ENCODE peak calls at places on chromosome 2, in four cellular contexts. R, I, J and H are unnamed samples. For H3K36me3 and H3K27me3, the result is how much of the 10 kb centered on the place peaks cover.

GRCh38 chr2:223688094-223688835 is 86.1 kb upstream of the SCG2 start:
- DNase-seq in R (no peak), I (no peak), J (no peak), H (no peak)

GRCh38 chr2:151299940-151300539 is 10.6 kb upstream of the NMI start:
- DNase-seq in R (no peak), I (no peak), J (no peak), H (no peak)

GRCh38 chr2:189046275-189046674 is 72.1 kb downstream of the COL3A1 start:
- DNase-seq in R (no peak), I (no peak), J (peak), H (no peak)

GRCh38 chr2:181273986-181274385 is 183.2 kb upstream of the ITGA4 start:
- DNase-seq in R (no peak), I (no peak), J (no peak), H (no peak)

GRCh38 chr2:39902103-39902502 is 123.0 kb upstream of the THUMPD2 start:
- DNase-seq in R (no peak), I (no peak), J (peak), H (no peak)

GRCh38 chr2:217790681-217791392 is 212.0 kb downstream of the TNS1 start:
- DNase-seq in R (no peak), I (no peak), J (peak), H (peak)

GRCh38 chr2:45567974-45568789 is 42.9 kb downstream of the SRBD1 start:
- DNase-seq in R (no peak), I (no peak), J (no peak), H (no peak)

GRCh38 chr2:182133195-182133891 is 147.7 kb downstream of the PPP1R1C start:
- DNase-seq in R (no peak), I (no peak), J (peak), H (no peak)

GRCh38 chr2:15364561-15364960 is 196.6 kb downstream of the NBAS start:
- DNase-seq in R (no peak), I (no peak), J (peak), H (no peak)

GRCh38 chr2:221997100-221997499 is 301.7 kb downstream of the PAX3 start:
- DNase-seq in R (no peak), I (no peak), J (peak), H (peak)

GRCh38 chr2:19408592-19408991 is 50.2 kb upstream of the OSR1 start:
- DNase-seq in R (no peak), I (no peak), J (no peak), H (no peak)

GRCh38 chr2:206728277-206729199 is 10.3 kb upstream of the DYTN start:
- DNase-seq in R (no peak), I (no peak), J (peak), H (no peak)

GRCh38 chr2:104853926-104854506 is at the start of gene POU3F3:
- DNase-seq in R (peak), I (peak), J (no peak), H (peak)

GRCh38 chr2:25151718-25152117 is 16.7 kb downstream of the POMC start:
- DNase-seq in R (peak), I (no peak), J (no peak), H (no peak)

GRCh38 chr2:20267529-20267928 is 42.6 kb upstream of the SDC1 start:
- DNase-seq in R (no peak), I (no peak), J (no peak), H (no peak)

GRCh38 chr2:3094318-3094717 is 283.3 kb downstream of the EIPR1 start:
- DNase-seq in R (no peak), I (no peak), J (no peak), H (no peak)

GRCh38 chr2:17800693-17801458 is 15.4 kb upstream of the MSGN1 start:
- DNase-seq in R (no peak), I (no peak), J (no peak), H (no peak)

GRCh38 chr2:85830645-85831044 is 58.1 kb downstream of the ST3GAL5 start:
- DNase-seq in R (no peak), I (no peak), J (peak), H (no peak)

GRCh38 chr2:29518988-29519925 is 402.1 kb downstream of the ALK start:
- DNase-seq in R (no peak), I (no peak), J (peak), H (peak)

GRCh38 chr2:96647681-96648080 is 5.1 kb downstream of the FER1L5 start:
- DNase-seq in R (no peak), I (no peak), J (no peak), H (no peak)

GRCh38 chr2:204751472-204751871 is 206.2 kb downstream of the PARD3B start:
- DNase-seq in R (no peak), I (no peak), J (no peak), H (no peak)

GRCh38 chr2:175922160-175922559 is 79.9 kb downstream of the LNPK start:
- DNase-seq in R (no peak), I (no peak), J (no peak), H (no peak)

GRCh38 chr2:211468217-211468616 is 911.8 kb downstream of the CPS1 start:
- DNase-seq in R (no peak), I (no peak), J (no peak), H (no peak)

GRCh38 chr2:130846686-130847375 is 10.1 kb downstream of the ARHGEF4 start:
- DNase-seq in R (no peak), I (no peak), J (peak), H (no peak)

GRCh38 chr2:112926707-112927106 is 15.7 kb downstream of the IL37 start:
- DNase-seq in R (no peak), I (no peak), J (no peak), H (no peak)

GRCh38 chr2:165674780-165675179 is 119.3 kb downstream of the GALNT3 start:
- DNase-seq in R (no peak), I (no peak), J (no peak), H (no peak)

GRCh38 chr2:46655551-46656436 is 176.4 kb downstream of the TMEM247 start:
- DNase-seq in R (no peak), I (no peak), J (peak), H (peak)

GRCh38 chr2:218345491-218346176 is 11.0 kb upstream of the CATIP start:
- DNase-seq in R (no peak), I (no peak), J (no peak), H (no peak)

GRCh38 chr2:202653890-202654289 is 19.1 kb downstream of the FAM117B start:
- DNase-seq in R (no peak), I (no peak), J (no peak), H (no peak)

GRCh38 chr2:205776139-205776538 is 93.8 kb downstream of the NRP2 start:
- DNase-seq in R (no peak), I (peak), J (no peak), H (peak)

GRCh38 chr2:10216677-10217498 is 85.8 kb upstream of the HPCAL1 start:
- DNase-seq in R (peak), I (no peak), J (no peak), H (no peak)

GRCh38 chr2:163155279-163155883 is 316.8 kb upstream of the KCNH7 start:
- DNase-seq in R (no peak), I (no peak), J (peak), H (no peak)

GRCh38 chr2:121902616-121903015 is 147.2 kb downstream of the TSN start:
- DNase-seq in R (peak), I (peak), J (no peak), H (no peak)
- H3K4me3 ChIP-seq in R (no peak), I (peak), J (no peak), H (no peak)

GRCh38 chr2:241352227-241352626 is 3.9 kb upstream of the FARP2 start:
- DNase-seq in R (no peak), I (no peak), J (no peak), H (no peak)

GRCh38 chr2:241350878-241351639 is 5.0 kb upstream of the FARP2 start:
- DNase-seq in R (no peak), I (no peak), J (no peak), H (no peak)

GRCh38 chr2:241351640-241352031 is 4.4 kb upstream of the FARP2 start:
- DNase-seq in R (no peak), I (no peak), J (no peak), H (no peak)

GRCh38 chr2:241350530-241350877 is 5.6 kb upstream of the FARP2 start:
- DNase-seq in R (no peak), I (no peak), J (no peak), H (no peak)

DNA sequence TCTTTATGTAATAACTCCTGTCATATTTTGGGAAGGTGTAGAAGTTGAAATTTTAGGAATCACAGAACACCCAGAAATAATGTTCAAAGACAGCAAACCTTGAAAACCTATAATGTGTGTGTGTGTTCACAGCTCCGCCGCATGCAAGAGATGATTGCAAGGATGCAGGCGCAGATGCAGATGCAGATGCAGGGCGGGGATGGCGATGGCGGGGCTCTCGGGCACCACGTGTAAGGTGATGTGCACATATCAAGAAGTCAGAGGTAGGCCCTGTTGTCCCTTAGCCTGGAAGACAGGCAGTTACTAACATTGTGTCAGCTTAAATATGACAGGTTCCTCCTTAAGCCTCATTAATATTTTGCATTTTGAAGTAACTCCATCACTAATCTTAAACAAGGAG is 6.1 kb upstream of the FARP2 start:
- DNase-seq in R (no peak), I (no peak), J (no peak), H (no peak)
- H3K36me3 ChIP-seq in R (under half), I (half or more), J (under half), H (half or more)

GRCh38 chr2:233334915-233335314 is 19.4 kb upstream of the DGKD start:
- DNase-seq in R (peak), I (no peak), J (no peak), H (no peak)

GRCh38 chr2:233331536-233331935 is 22.8 kb upstream of the DGKD start:
- DNase-seq in R (no peak), I (peak), J (no peak), H (no peak)

GRCh38 chr2:233329489-233330135 is 22.0 kb downstream of the SAG start:
- DNase-seq in R (no peak), I (no peak), J (no peak), H (peak)

GRCh38 chr2:233328922-233329321 is 21.3 kb downstream of the SAG start:
- DNase-seq in R (no peak), I (no peak), J (no peak), H (no peak)

GRCh38 chr2:233332125-233332524 is 22.2 kb upstream of the DGKD start:
- DNase-seq in R (no peak), I (no peak), J (no peak), H (no peak)
- H3K27me3 ChIP-seq in R (under half), I (under half), J (under half), H (under half)

GRCh38 chr2:55010149-55010591 is 40.1 kb downstream of the RTN4 start:
- DNase-seq in R (no peak), I (peak), J (peak), H (peak)
- H3K4me3 ChIP-seq in R (no peak), I (peak), J (peak), H (no peak)